ENCODE peak calls at places on chromosomes 5 and 9, in seven cellular contexts. Z is A549, N is fibroblast of lung, A is mammary epithelial cell, V is neural progenitor cell, G is Karpas-422, O is MM.1S. R is an unnamed sample. For H3K4me1, the result is how much of the 10 kb centered on the place peaks cover.

GRCh38 chr9:16333697-16334096 is 536.8 kb downstream of the BNC2 start:
- DNase-seq in N (no peak), Z (no peak), V (no peak), A (no peak), O (no peak), G (no peak), R (no peak)

GRCh38 chr9:84419203-84419602 is 78.6 kb upstream of the SLC28A3 start:
- DNase-seq in A (no peak), O (no peak), Z (no peak), N (no peak), V (peak), G (no peak), R (no peak)

GRCh38 chr5:180689071-180689694 is 39.8 kb upstream of the FLT4 start:
- DNase-seq in A (no peak), N (no peak), G (no peak), Z (no peak), V (no peak), O (no peak), R (no peak)

GRCh38 chr5:321726-322251 is 275 bp downstream of the AHRR start:
- DNase-seq in Z (no peak), A (no peak), V (no peak), G (no peak), N (no peak), O (no peak), R (peak)

GRCh38 chr5:56763711-56764466 is 51.5 kb upstream of the MAP3K1 start:
- DNase-seq in A (peak), O (no peak), N (peak), V (no peak), Z (no peak), G (peak), R (peak)

GRCh38 chr9:112224401-112225289 is 49.5 kb upstream of the SUSD1 start:
- DNase-seq in O (no peak), N (peak), V (no peak), G (no peak), Z (no peak), A (peak), R (peak)

GRCh38 chr5:96968074-96968473 is 32.2 kb downstream of the LNPEP start:
- DNase-seq in V (no peak), O (no peak), G (no peak), Z (no peak), N (peak), A (peak), R (peak)

GRCh38 chr5:163889369-163889768 is 383.9 kb downstream of the MAT2B start:
- DNase-seq in N (peak), V (no peak), O (no peak), A (no peak), G (no peak), Z (no peak), R (no peak)

GRCh38 chr5:176812269-176813259 is 2.2 kb downstream of the UNC5A start:
- DNase-seq in G (peak), V (peak), A (no peak), N (no peak), Z (peak), O (no peak), R (peak)

GRCh38 chr5:31036407-31036806 is 157.1 kb upstream of the CDH6 start:
- DNase-seq in G (no peak), V (no peak), O (no peak), A (no peak), Z (no peak), N (peak), R (no peak)

GRCh38 chr5:4730279-4730678 is 409.9 kb upstream of the ADAMTS16 start:
- DNase-seq in G (no peak), N (no peak), Z (no peak), A (no peak), V (no peak), O (no peak), R (no peak)

GRCh38 chr5:59418766-59419165 is 474.8 kb downstream of the PDE4D start:
- DNase-seq in G (no peak), A (no peak), V (no peak), N (no peak), Z (no peak), O (no peak), R (no peak)

GRCh38 chr9:111661150-111661801 is at the start of gene GNG10:
- DNase-seq in V (peak), G (peak), A (peak), N (peak), O (peak), Z (peak), R (peak)

GRCh38 chr9:1366300-1366699 is 316.1 kb downstream of the DMRT2 start:
- DNase-seq in N (no peak), A (no peak), O (peak), V (no peak), Z (no peak), G (no peak), R (no peak)

GRCh38 chr9:81737871-81738507 is 48.6 kb upstream of the TLE1 start:
- DNase-seq in G (no peak), O (no peak), N (peak), Z (peak), A (peak), V (no peak), R (peak)

GRCh38 chr5:11277323-11277722 is 516.3 kb upstream of the DAP start:
- DNase-seq in A (no peak), Z (no peak), O (no peak), G (no peak), N (no peak), V (no peak), R (no peak)

GRCh38 chr5:11269515-11269914 is 508.5 kb upstream of the DAP start:
- DNase-seq in N (no peak), V (no peak), G (no peak), O (no peak), Z (no peak), A (no peak), R (no peak)

GRCh38 chr5:11268894-11269293 is 507.9 kb upstream of the DAP start:
- DNase-seq in A (no peak), Z (no peak), G (no peak), V (no peak), O (no peak), N (no peak), R (no peak)

DNA sequence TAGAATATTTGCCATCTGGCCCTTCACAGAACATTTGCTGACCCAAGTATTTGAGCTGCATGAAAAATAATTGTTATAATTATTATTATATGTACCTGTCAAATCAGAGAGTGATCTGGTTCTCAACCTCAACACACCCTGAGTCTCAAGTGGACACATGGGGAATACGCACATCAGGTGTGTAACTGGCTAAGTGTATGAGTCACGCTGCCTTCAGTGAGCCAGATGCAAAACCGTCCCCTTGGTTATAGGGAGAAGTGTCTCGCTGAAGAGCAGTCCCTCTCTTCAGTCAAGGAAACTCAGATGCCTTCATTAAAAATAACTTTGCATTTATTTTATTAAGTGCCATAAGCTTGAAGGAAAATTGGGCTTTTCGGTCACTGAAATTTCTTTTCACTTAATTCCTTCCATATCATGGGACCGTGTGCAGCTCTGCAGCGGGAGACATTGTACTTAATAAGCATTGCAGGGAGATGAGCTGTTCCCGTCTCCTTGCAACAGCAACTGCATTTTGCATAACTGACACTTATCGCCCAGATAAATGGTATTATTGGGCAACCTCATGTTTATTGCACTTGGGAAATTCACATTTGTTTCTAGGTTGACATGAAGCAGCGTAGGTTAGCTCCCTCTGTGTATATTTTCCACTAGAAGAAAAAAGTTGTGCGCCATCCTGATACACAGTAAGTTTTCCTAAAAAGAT is 512.3 kb upstream of the DAP start:
- DNase-seq in Z (no peak), A (no peak), G (no peak), O (no peak), V (no peak), N (no peak), R (no peak)
- H3K4me2 ChIP-seq in Z (no peak), A (no peak), G (no peak), O (no peak), V (no peak), N (no peak), R (no peak)

GRCh38 chr9:115672477-115673316 is 480.9 kb upstream of the PAPPA start:
- DNase-seq in V (no peak), A (peak), G (no peak), N (peak), Z (peak), O (no peak), R (peak)

GRCh38 chr9:115673599-115673998 is 480.0 kb upstream of the PAPPA start:
- DNase-seq in A (no peak), O (no peak), Z (peak), N (peak), V (no peak), G (no peak), R (no peak)

GRCh38 chr9:115675834-115676233 is 477.8 kb upstream of the PAPPA start:
- DNase-seq in O (no peak), Z (no peak), N (no peak), V (no peak), G (no peak), A (no peak), R (peak)

GRCh38 chr9:115671911-115672310 is 481.7 kb upstream of the PAPPA start:
- DNase-seq in N (no peak), G (no peak), Z (no peak), O (no peak), A (no peak), V (no peak), R (no peak)

DNA sequence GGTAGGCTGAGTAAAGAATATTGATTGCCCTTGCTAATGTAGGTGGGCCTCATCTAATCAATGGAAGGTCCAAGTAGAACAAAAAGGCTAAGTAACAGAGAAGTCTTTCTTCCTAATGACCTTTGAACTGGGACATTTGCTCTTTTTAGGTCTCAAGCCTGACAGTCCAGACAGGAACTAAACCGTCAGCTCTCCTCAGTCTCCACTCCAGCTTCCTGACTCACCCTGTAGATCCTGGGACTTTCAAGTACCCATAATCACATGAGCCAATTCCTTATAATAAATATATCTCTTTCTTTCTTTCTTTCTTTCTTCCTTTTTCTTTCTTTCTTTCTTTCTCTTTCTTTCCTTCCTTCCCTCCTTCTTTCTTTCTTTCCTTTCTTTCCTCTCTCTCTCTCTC is 479.5 kb upstream of the PAPPA start:
- DNase-seq in N (no peak), V (no peak), O (no peak), Z (no peak), G (no peak), A (no peak), R (no peak)
- H3K27ac ChIP-seq in N (peak), V (no peak), O (no peak), Z (peak), G (no peak), A (peak), R (peak)

GRCh38 chr5:55601209-55601618 is 66.5 kb upstream of the PLPP1 start:
- DNase-seq in G (no peak), A (no peak), V (peak), O (no peak), N (peak), Z (peak), R (no peak)
- H3K4me1 ChIP-seq in G (under half), A (under half), V (under half), O (under half), N (under half), Z (half or more), R (half or more)

DNA sequence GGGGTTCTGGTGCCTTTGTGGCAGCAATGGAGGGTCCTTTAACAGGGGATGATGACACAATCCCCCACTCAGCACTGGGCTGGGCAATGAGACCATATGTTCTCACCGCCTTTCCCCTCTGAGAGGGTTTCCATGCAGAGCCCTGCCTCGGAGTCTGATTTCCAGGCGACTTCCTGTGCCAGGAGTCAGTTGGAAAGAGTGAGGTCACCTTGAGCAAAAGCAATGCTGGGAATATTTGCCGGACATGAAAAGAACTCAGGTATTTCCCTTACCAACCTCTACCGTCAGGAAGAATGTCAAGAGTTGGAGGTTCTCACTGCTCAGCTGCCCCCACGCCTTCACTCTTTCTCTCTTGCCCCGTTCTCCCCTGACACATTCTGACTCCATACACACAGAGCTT is 284.2 kb upstream of the IRX1 start:
- DNase-seq in G (no peak), V (no peak), O (no peak), Z (no peak), A (peak), N (no peak), R (no peak)
- H3K4me2 ChIP-seq in G (no peak), V (no peak), O (no peak), Z (no peak), A (peak), N (no peak), R (no peak)

GRCh38 chr9:135889564-135890189 is 17.7 kb downstream of the CAMSAP1 start:
- DNase-seq in Z (no peak), G (no peak), V (peak), N (no peak), A (no peak), O (no peak), R (peak)

GRCh38 chr9:135890190-135890861 is 17.0 kb downstream of the CAMSAP1 start:
- DNase-seq in G (no peak), Z (no peak), A (peak), N (no peak), O (no peak), V (no peak), R (peak)

GRCh38 chr9:135888766-135889394 is 18.5 kb downstream of the CAMSAP1 start:
- DNase-seq in V (no peak), N (no peak), Z (no peak), O (no peak), A (peak), G (no peak), R (peak)

GRCh38 chr9:135893104-135893503 is 14.2 kb downstream of the CAMSAP1 start:
- DNase-seq in N (no peak), V (no peak), O (no peak), A (no peak), G (no peak), Z (no peak), R (no peak)

GRCh38 chr9:135890896-135891631 is 16.3 kb downstream of the CAMSAP1 start:
- DNase-seq in N (no peak), O (no peak), A (peak), Z (no peak), G (no peak), V (no peak), R (peak)
- H3K27ac ChIP-seq in N (no peak), O (no peak), A (peak), Z (no peak), G (no peak), V (peak), R (no peak)

DNA sequence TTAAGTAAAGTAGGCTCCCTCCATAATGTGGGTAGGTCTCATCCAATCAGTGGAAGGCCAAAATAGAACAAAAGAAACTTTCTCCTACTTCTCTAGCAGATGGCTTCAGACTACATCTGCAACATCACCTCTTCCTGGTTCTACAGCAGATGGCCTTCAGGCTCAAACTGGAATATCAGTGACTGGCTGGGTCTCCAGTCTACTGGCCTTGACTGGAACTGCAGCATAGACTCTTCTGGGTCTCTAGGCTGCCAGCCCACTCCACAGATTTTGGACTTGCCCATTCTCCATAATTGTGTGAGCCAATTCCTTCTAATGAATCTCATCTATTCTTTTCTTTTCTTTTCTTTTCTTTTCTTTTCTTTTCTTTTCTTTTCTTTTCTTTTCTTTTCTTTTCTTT is 64.8 kb downstream of the ACER2 start:
- DNase-seq in O (no peak), V (no peak), Z (no peak), G (no peak), N (no peak), A (no peak), R (no peak)
- H3K4me1 ChIP-seq in O (under half), V (under half), Z (under half), G (under half), N (under half), A (under half), R (under half)

DNA sequence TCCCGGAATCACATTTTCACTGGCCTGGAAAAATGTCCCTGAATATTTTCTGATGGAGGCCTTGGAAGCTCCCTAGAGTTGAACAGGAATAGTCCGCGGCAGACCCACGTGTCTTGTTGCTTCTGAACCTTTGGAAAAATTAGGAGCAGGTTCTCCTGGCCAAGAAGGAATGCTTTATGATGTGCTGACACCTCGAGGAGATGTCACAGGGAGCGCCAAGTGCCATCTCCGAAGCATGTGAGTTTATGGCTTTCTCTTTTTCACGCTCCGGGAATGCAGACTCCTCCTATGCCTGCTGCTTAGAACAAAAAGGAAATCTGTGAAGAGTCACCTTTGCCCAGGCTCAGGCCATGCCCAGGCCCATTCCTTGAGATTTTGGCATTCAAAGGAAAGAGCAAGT is 84.6 kb downstream of the BOD1 start:
- DNase-seq in O (no peak), G (no peak), N (no peak), Z (no peak), V (no peak), A (no peak), R (no peak)
- H3K4me2 ChIP-seq in O (no peak), G (no peak), N (no peak), Z (no peak), V (no peak), A (no peak), R (no peak)

GRCh38 chr9:114098660-114099522 is at the start of gene KIF12:
- DNase-seq in O (no peak), Z (peak), N (no peak), A (no peak), G (no peak), V (peak), R (peak)

GRCh38 chr9:114097613-114098020 is 1.5 kb downstream of the KIF12 start:
- DNase-seq in V (peak), N (no peak), G (no peak), O (no peak), Z (no peak), A (peak), R (peak)

GRCh38 chr9:114098021-114098659 is 952 bp downstream of the KIF12 start:
- DNase-seq in Z (peak), V (peak), O (no peak), A (peak), N (no peak), G (no peak), R (peak)

GRCh38 chr9:114100536-114100935 is 1.4 kb upstream of the KIF12 start:
- DNase-seq in N (no peak), V (no peak), G (no peak), A (no peak), Z (no peak), O (no peak), R (no peak)

DNA sequence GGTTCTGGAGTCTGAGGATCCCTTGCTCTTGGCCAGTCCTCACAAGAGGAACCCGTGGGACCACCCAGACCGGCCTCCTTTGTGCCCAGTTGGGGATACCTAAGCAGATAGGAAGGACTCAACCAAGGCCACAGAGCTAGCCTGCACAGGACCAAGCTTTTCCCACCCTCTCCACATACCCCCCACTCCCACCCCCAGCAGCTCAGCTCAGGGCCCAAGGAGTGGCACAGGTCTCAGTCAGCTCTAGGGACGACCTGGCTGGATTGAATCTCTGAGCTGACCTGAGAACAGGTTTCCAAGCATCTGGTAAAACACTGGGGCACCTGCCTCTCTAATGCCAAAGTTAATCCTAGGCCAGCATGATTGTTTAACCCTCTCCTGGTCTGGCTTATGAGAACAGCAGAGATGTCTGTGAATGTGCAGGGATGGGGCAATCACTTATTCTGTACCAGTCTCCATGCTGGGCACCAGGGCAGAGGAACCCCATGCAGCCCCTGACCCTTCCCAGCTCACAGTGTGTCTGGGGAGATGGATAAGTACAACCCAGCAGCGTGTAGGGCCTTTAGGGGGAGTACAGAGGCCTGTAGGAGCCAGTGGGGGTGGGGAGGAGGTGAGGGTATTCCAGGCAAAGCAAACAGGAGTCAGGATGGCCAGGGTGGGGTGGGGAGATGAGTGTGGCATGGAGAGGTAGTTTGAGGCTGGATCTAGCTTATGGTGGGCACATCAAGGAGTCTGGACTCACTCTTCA is 605 bp upstream of the KIF12 start:
- DNase-seq in O (no peak), A (no peak), V (no peak), Z (no peak), N (no peak), G (no peak), R (peak)
- H3K27ac ChIP-seq in O (no peak), A (no peak), V (no peak), Z (peak), N (no peak), G (no peak), R (no peak)

GRCh38 chr9:87393706-87394255 is 103.9 kb upstream of the DAPK1 start:
- DNase-seq in V (no peak), Z (no peak), G (no peak), A (no peak), N (no peak), O (no peak), R (no peak)
- H3K4me1 ChIP-seq in V (under half), Z (under half), G (under half), A (under half), N (under half), O (under half), R (under half)

DNA sequence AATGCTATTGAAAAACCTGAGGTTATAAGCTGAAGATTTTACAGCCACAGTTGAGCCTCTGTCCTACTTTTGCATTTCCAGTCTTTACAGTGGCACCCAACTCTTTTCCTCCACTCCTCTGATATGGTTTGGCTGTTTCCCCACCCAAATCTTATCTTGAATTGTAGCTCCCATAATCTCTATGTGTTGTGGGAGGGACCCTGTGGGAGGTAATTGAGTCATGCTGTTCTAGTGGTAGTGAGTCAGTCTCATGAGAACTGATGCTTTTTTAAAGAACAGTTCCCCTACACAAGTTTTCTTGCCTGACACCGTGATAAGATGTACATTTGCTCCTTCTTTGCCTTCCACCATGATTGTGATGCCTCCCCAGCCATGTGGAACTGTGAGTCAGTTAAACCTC is 646.1 kb upstream of the SEMA6A start:
- DNase-seq in A (no peak), V (no peak), G (no peak), O (no peak), Z (no peak), N (no peak), R (no peak)
- H3K4me2 ChIP-seq in A (no peak), V (no peak), G (no peak), O (no peak), Z (no peak), N (no peak), R (no peak)

R was measured in osteoblast.